ENCODE peak calls at places on chromosomes 1 and 21, in five cellular contexts. M is stromal cell of bone marrow, F is endothelial cell, K is NCI-H1092 treated with DMSO at 0.1 percent for 48 hours, L is mesendoderm. V is an unnamed sample.

GRCh38 chr1:183205196-183205781 is 19.2 kb downstream of the LAMC2 start:
- DNase-seq in M (peak), F (no peak), K (no peak), L (no peak), V (no peak)

GRCh38 chr1:53552146-53552940 is 93.1 kb downstream of the DMRTB1 start:
- DNase-seq in M (no peak), F (no peak), K (peak), L (no peak), V (peak)

GRCh38 chr1:30778156-30778978 is 20.8 kb upstream of the LAPTM5 start:
- DNase-seq in M (peak), F (no peak), K (peak), L (no peak), V (no peak)

GRCh38 chr1:247291835-247292561 is 36.1 kb downstream of the VN1R5 start:
- DNase-seq in M (no peak), F (no peak), K (no peak), L (no peak), V (no peak)

GRCh38 chr1:8047686-8048522 is 21.8 kb upstream of the ERRFI1 start:
- DNase-seq in M (peak), F (no peak), K (no peak), L (no peak), V (no peak)

GRCh38 chr1:88061830-88062177 is 622.3 kb upstream of the PKN2 start:
- DNase-seq in M (no peak), F (no peak), K (no peak), L (no peak), V (no peak)

GRCh38 chr1:161825831-161826230 is 59.7 kb downstream of the ATF6 start:
- DNase-seq in M (no peak), F (no peak), K (no peak), L (no peak), V (no peak)

GRCh38 chr1:71339238-71339637 is 258.4 kb upstream of the ZRANB2 start:
- DNase-seq in M (no peak), F (no peak), K (no peak), L (peak), V (no peak)

GRCh38 chr1:199242162-199242561 is 603.3 kb downstream of the PTPRC start:
- DNase-seq in M (no peak), F (no peak), K (no peak), L (no peak), V (no peak)

GRCh38 chr1:177620636-177621190 is 349.1 kb downstream of the SEC16B start:
- DNase-seq in M (no peak), F (no peak), K (no peak), L (peak), V (no peak)

GRCh38 chr1:109617291-109617801 is 2.1 kb downstream of the GNAT2 start:
- DNase-seq in M (peak), F (no peak), K (no peak), L (peak), V (no peak)

GRCh38 chr21:42641311-42642218 is 11.9 kb upstream of the PDE9A start:
- DNase-seq in M (no peak), F (no peak), K (no peak), L (no peak), V (no peak)

GRCh38 chr1:116203936-116204335 is 92.7 kb downstream of the MAB21L3 start:
- DNase-seq in M (no peak), F (no peak), K (no peak), L (no peak), V (no peak)

GRCh38 chr1:167744901-167745300 is 23.1 kb downstream of the MPZL1 start:
- DNase-seq in M (no peak), F (no peak), K (no peak), L (no peak), V (no peak)

GRCh38 chr21:30340714-30341573 is 3.5 kb upstream of the KRTAP27-1 start:
- DNase-seq in M (no peak), F (peak), K (peak), L (peak), V (no peak)

GRCh38 chr1:14689996-14690614 is 91.6 kb downstream of the KAZN start:
- DNase-seq in M (no peak), F (no peak), K (no peak), L (no peak), V (no peak)

GRCh38 chr1:214707306-214708087 is 104.5 kb downstream of the CENPF start:
- DNase-seq in M (peak), F (no peak), K (no peak), L (no peak), V (no peak)

GRCh38 chr1:44012411-44012810 is 18.9 kb downstream of the SLC6A9 start:
- DNase-seq in M (no peak), F (no peak), K (no peak), L (no peak), V (peak)

GRCh38 chr1:59673575-59674467 is 140.9 kb upstream of the HOOK1 start:
- DNase-seq in M (no peak), F (no peak), K (no peak), L (no peak), V (peak)

GRCh38 chr1:170678196-170678595 is 14.3 kb downstream of the PRRX1 start:
- DNase-seq in M (peak), F (no peak), K (no peak), L (no peak), V (no peak)

GRCh38 chr1:52191395-52191965 is 49.6 kb downstream of the ZFYVE9 start:
- DNase-seq in M (no peak), F (no peak), K (no peak), L (no peak), V (no peak)

GRCh38 chr1:153515504-153516394 is 20.0 kb downstream of the S100A6 start:
- DNase-seq in M (no peak), F (no peak), K (no peak), L (no peak), V (no peak)

GRCh38 chr1:94324168-94324544 is 86.8 kb upstream of the ARHGAP29 start:
- DNase-seq in M (no peak), F (no peak), K (no peak), L (no peak), V (no peak)

GRCh38 chr1:8169364-8170058 is 143.4 kb upstream of the ERRFI1 start:
- DNase-seq in M (peak), F (no peak), K (peak), L (peak), V (no peak)

GRCh38 chr21:35189077-35189863 is 140.2 kb upstream of the RUNX1 start:
- DNase-seq in M (no peak), F (no peak), K (no peak), L (no peak), V (no peak)

GRCh38 chr1:14184346-14184963 is 414.0 kb upstream of the KAZN start:
- DNase-seq in M (no peak), F (no peak), K (peak), L (no peak), V (no peak)

GRCh38 chr1:220271706-220272046 is 577 bp downstream of the RAB3GAP2 start:
- DNase-seq in M (no peak), F (peak), K (peak), L (peak), V (no peak)

GRCh38 chr1:203692565-203693470 is 66.2 kb downstream of the ATP2B4 start:
- DNase-seq in M (peak), F (no peak), K (no peak), L (peak), V (peak)

V was measured in Right ventricle myocardium inferior.